ENCODE peak calls at places on chromosomes 12 and 14, in five cellular contexts. W is HCT116, B is uterus, J is H54, X is esophagus squamous epithelium. Q is an unnamed sample.

GRCh38 chr12:48044396-48044795 is 40.1 kb upstream of the COL2A1 start:
- DNase-seq in W (no peak), B (no peak), J (no peak), X (no peak), Q (no peak)

GRCh38 chr12:103930787-103931536 is 752 bp downstream of the HSP90B1 start:
- DNase-seq in W (no peak), B (peak; percentile 44), J (no peak), X (no peak), Q (peak; percentile 28)

GRCh38 chr12:58915634-58916033 is 4.7 kb downstream of the LRIG3 start:
- DNase-seq in W (no peak), B (peak; percentile 63), J (no peak), X (no peak), Q (no peak)

GRCh38 chr12:77104792-77105191 is 39.4 kb upstream of the E2F7 start:
- DNase-seq in W (peak; percentile 39), B (no peak), J (no peak), X (no peak), Q (no peak)

GRCh38 chr12:41264281-41264680 is 76.2 kb downstream of the PDZRN4 start:
- DNase-seq in W (no peak), B (no peak), J (no peak), X (no peak), Q (no peak)

GRCh38 chr12:2094597-2094996 is 41.8 kb downstream of the CACNA1C start:
- DNase-seq in W (no peak), B (no peak), J (peak; percentile 29), X (no peak), Q (no peak)

GRCh38 chr14:25102788-25103187 is 52.8 kb upstream of the STXBP6 start:
- DNase-seq in W (no peak), B (no peak), J (no peak), X (no peak), Q (no peak)

GRCh38 chr12:108728820-108729611 is 2.3 kb downstream of the CORO1C start:
- DNase-seq in W (no peak), B (no peak), J (no peak), X (no peak), Q (no peak)

GRCh38 chr14:30227436-30227835 is 299.8 kb upstream of the PRKD1 start:
- DNase-seq in W (no peak), B (no peak), J (no peak), X (no peak), Q (no peak)

GRCh38 chr12:121713257-121714155 is 954 bp downstream of the TMEM120B start:
- DNase-seq in W (no peak), B (peak; percentile 32), J (no peak), X (no peak), Q (peak; percentile 85)

GRCh38 chr14:100375273-100375962 is 52.3 kb downstream of the SLC25A47 start:
- DNase-seq in W (peak; percentile 52), B (peak; percentile 76), J (peak; percentile 36), X (peak; percentile 18), Q (peak; percentile 92)

GRCh38 chr14:104239185-104239775 is 100.9 kb downstream of the KIF26A start:
- DNase-seq in W (no peak), B (no peak), J (no peak), X (no peak), Q (no peak)

GRCh38 chr14:94531187-94531586 is 21.9 kb upstream of the SERPINA12 start:
- DNase-seq in W (no peak), B (no peak), J (no peak), X (no peak), Q (no peak)

GRCh38 chr14:34069854-34070582 is 119.1 kb upstream of the EGLN3 start:
- DNase-seq in W (no peak), B (no peak), J (no peak), X (no peak), Q (no peak)

GRCh38 chr12:92784795-92785562 is 82.2 kb downstream of the PLEKHG7 start:
- DNase-seq in W (peak; percentile 72), B (no peak), J (peak; percentile 9), X (no peak), Q (no peak)

GRCh38 chr14:93183596-93184317 is 940 bp downstream of the MOAP1 start:
- DNase-seq in W (no peak), B (no peak), J (no peak), X (no peak), Q (peak; percentile 25)

GRCh38 chr12:122909442-122910288 is 13.7 kb upstream of the VPS37B start:
- DNase-seq in W (no peak), B (no peak), J (no peak), X (no peak), Q (no peak)

GRCh38 chr12:11752403-11753150 is 103.1 kb downstream of the ETV6 start:
- DNase-seq in W (no peak), B (no peak), J (no peak), X (no peak), Q (no peak)

GRCh38 chr14:35046751-35047536 is 872 bp downstream of the FAM177A1 start:
- DNase-seq in W (no peak), B (peak; percentile 49), J (peak; percentile 45), X (peak; percentile 26), Q (peak; percentile 54)

GRCh38 chr12:165862-166368 is 48.0 kb downstream of the SLC6A12 start:
- DNase-seq in W (no peak), B (no peak), J (no peak), X (no peak), Q (no peak)

GRCh38 chr12:94080684-94081009 is 67.7 kb upstream of the PLXNC1 start:
- DNase-seq in W (no peak), B (no peak), J (no peak), X (no peak), Q (no peak)

GRCh38 chr12:56377310-56377988 is 14.8 kb upstream of the APOF start:
- DNase-seq in W (peak; percentile 12), B (no peak), J (peak; percentile 23), X (no peak), Q (no peak)

DNA sequence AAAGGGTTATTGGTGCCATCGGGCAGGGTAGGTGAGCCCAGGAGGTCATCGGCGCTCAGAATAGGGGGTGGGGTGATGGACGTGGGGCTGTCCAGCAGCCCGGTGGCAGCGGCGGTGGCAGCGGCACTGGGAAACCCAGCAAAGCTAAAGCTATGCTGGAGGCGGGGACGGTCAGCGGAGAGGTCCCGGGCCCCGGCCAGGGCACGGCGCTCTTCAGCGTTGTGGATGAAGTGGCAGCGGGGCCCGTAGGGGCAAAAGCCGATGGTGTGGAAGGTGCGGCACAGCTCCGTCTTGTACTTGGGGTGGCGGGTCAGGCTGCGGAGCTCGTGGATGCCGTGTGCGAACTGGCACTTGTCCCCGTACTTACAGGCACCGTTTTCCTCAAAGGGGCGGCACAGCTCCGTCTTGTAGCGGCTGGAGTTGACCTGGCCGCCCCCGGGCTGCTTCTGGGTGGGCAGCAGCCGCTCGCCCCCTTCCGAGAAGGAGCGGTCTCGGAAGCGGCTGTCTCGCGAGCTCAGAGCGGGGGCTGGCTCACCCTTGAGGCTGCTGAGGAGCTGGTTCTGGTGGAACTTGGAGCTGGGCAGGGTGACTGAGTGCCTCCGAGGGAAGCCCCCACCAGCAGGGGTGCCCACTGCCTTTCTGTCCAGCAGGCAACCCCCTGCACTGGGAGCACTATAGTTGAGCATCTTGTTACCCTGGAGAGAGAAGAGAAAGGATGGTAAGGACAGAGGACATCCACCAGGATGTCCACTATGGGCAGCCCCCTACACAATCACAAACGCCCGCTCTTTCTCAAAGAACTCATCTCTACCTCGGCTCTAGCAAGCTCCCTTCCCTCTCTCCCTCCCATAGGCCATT is 2.8 kb downstream of the ZFP36L1 start:
- DNase-seq in W (no peak), B (peak; percentile 31), J (no peak), X (no peak), Q (peak; percentile 87)
- TF ChIP-seq POLR2A in W (no peak), B (no peak), J (no peak), X (no peak), Q (no peak)

GRCh38 chr12:53345486-53346195 is 9.5 kb upstream of the SP7 start:
- DNase-seq in W (no peak), B (no peak), J (no peak), X (no peak), Q (no peak)

GRCh38 chr12:53344487-53344823 is 8.3 kb upstream of the SP7 start:
- DNase-seq in W (no peak), B (no peak), J (no peak), X (no peak), Q (no peak)

GRCh38 chr12:53343978-53344377 is 7.8 kb upstream of the SP7 start:
- DNase-seq in W (no peak), B (no peak), J (no peak), X (no peak), Q (no peak)

GRCh38 chr12:53343449-53343848 is 7.3 kb upstream of the SP7 start:
- DNase-seq in W (no peak), B (no peak), J (no peak), X (no peak), Q (no peak)

GRCh38 chr12:53344824-53345485 is 8.8 kb upstream of the SP7 start:
- DNase-seq in W (no peak), B (peak; percentile 84), J (peak; percentile 74), X (no peak), Q (peak; percentile 95)
- TF ChIP-seq POLR2A in W (no peak), B (peak; percentile 30), J (peak; percentile 54), X (peak; percentile 49), Q (no peak)

GRCh38 chr12:119665164-119665929 is 2.6 kb upstream of the PRKAB1 start:
- DNase-seq in W (no peak), B (no peak), J (no peak), X (no peak), Q (no peak)
- TF ChIP-seq POLR2A in W (no peak), B (no peak), J (no peak), X (no peak), Q (no peak)

GRCh38 chr12:49367381-49368239 is at the start of gene SPATS2:
- DNase-seq in W (no peak), B (peak; percentile 94), J (no peak), X (peak; percentile 59), Q (peak; percentile 99)
- TF ChIP-seq POLR2A in W (no peak), B (no peak), J (peak; percentile 40), X (no peak), Q (no peak)

GRCh38 chr14:102304611-102305506 is at the start of gene MOK:
- DNase-seq in W (peak; percentile 92), B (peak; percentile 95), J (peak; percentile 92), X (peak; percentile 34), Q (peak; percentile 94)
- TF ChIP-seq POLR2A in W (no peak), B (no peak), J (no peak), X (no peak), Q (no peak)

Q was measured in lower leg skin.